ENCODE peak calls at places on chromosomes 11 and 22, in ten cellular contexts. X, Y, W, B, M, Z, N, G, D and R are unnamed samples.

GRCh38 chr11:120061761-120062560 is 76.0 kb downstream of the TRIM29 start:
- DNase-seq in X (peak), Y (no peak), W (no peak), B (peak), M (no peak), Z (peak), N (no peak), G (no peak), D (peak), R (no peak)

GRCh38 chr11:21295508-21295907 is 626.1 kb downstream of the NELL1 start:
- DNase-seq in X (no peak), Y (no peak), W (no peak), B (no peak), M (no peak), Z (no peak), N (no peak), G (no peak), D (no peak), R (no peak)

GRCh38 chr11:60887531-60887930 is 18.9 kb downstream of the PRPF19 start:
- DNase-seq in X (no peak), Y (peak), W (peak), B (peak), M (no peak), Z (no peak), N (peak), G (peak), D (peak), R (peak)

GRCh38 chr11:95545116-95545875 is 244.3 kb downstream of the FAM76B start:
- DNase-seq in X (no peak), Y (peak), W (no peak), B (no peak), M (no peak), Z (no peak), N (no peak), G (no peak), D (no peak), R (no peak)

GRCh38 chr11:93735627-93736026 is 5.7 kb downstream of the TAF1D start:
- DNase-seq in X (no peak), Y (no peak), W (no peak), B (no peak), M (no peak), Z (no peak), N (no peak), G (no peak), D (no peak), R (no peak)

GRCh38 chr11:8715501-8715900 is 32.9 kb downstream of the RPL27A start:
- DNase-seq in X (no peak), Y (peak), W (no peak), B (no peak), M (peak), Z (no peak), N (no peak), G (no peak), D (no peak), R (no peak)

GRCh38 chr11:36574486-36574885 is 6.7 kb downstream of the RAG1 start:
- DNase-seq in X (no peak), Y (no peak), W (no peak), B (no peak), M (no peak), Z (no peak), N (no peak), G (no peak), D (no peak), R (no peak)

GRCh38 chr22:42939941-42940653 is 74.9 kb downstream of the PACSIN2 start:
- DNase-seq in X (no peak), Y (no peak), W (no peak), B (no peak), M (peak), Z (peak), N (no peak), G (peak), D (peak), R (peak)

GRCh38 chr22:26170795-26171194 is 1.5 kb downstream of the SEZ6L start:
- DNase-seq in X (peak), Y (peak), W (no peak), B (peak), M (no peak), Z (no peak), N (no peak), G (no peak), D (peak), R (no peak)

GRCh38 chr22:20268350-20269012 is 363 bp upstream of the RTN4R start:
- DNase-seq in X (peak), Y (peak), W (peak), B (peak), M (peak), Z (no peak), N (peak), G (peak), D (peak), R (peak)

GRCh38 chr22:38730411-38730871 is 24.7 kb downstream of the GTPBP1 start:
- DNase-seq in X (peak), Y (no peak), W (no peak), B (no peak), M (no peak), Z (no peak), N (no peak), G (no peak), D (no peak), R (no peak)

GRCh38 chr11:74679513-74679865 is 51.7 kb downstream of the CHRDL2 start:
- DNase-seq in X (no peak), Y (no peak), W (no peak), B (peak), M (no peak), Z (peak), N (no peak), G (no peak), D (no peak), R (no peak)

GRCh38 chr22:49426098-49426497 is 401.6 kb downstream of the BRD1 start:
- DNase-seq in X (no peak), Y (no peak), W (no peak), B (no peak), M (no peak), Z (no peak), N (no peak), G (no peak), D (no peak), R (no peak)

GRCh38 chr22:32333141-32333768 is 24.4 kb upstream of the RFPL3 start:
- DNase-seq in X (no peak), Y (no peak), W (no peak), B (peak), M (no peak), Z (no peak), N (no peak), G (no peak), D (no peak), R (peak)

GRCh38 chr11:134139873-134140331 is 71.0 kb downstream of the JAM3 start:
- DNase-seq in X (peak), Y (peak), W (peak), B (peak), M (peak), Z (peak), N (peak), G (no peak), D (peak), R (peak)